ENCODE peak calls at places on chromosomes 13 and 19, in ten cellular contexts. A is PC-3, V is fibroblast of villous mesenchyme, J is PC-9, B is body of pancreas, P is cardiac muscle cell, K is fibroblast of lung, N is AG04449, O is pancreas, X is ascending aorta. S is an unnamed sample.

GRCh38 chr13:44317752-44318550 is 55.7 kb upstream of the SERP2 start:
- DNase-seq in A (peak; percentile 31), V (no peak), J (no peak), B (no peak), P (no peak), K (peak; percentile 67), N (no peak), O (no peak), X (no peak), S (peak; percentile 36)

GRCh38 chr19:4098493-4098892 is 25.4 kb downstream of the MAP2K2 start:
- DNase-seq in A (no peak), V (no peak), J (no peak), B (no peak), P (no peak), K (no peak), N (no peak), O (peak; percentile 24), X (no peak), S (no peak)

GRCh38 chr13:106490887-106491321 is 44.6 kb downstream of the EFNB2 start:
- DNase-seq in A (no peak), V (no peak), J (no peak), B (no peak), P (no peak), K (no peak), N (no peak), O (no peak), X (no peak), S (no peak)

GRCh38 chr13:112572408-112572807 is 15.5 kb downstream of the TUBGCP3 start:
- DNase-seq in A (no peak), V (no peak), J (no peak), B (no peak), P (no peak), K (peak; percentile 59), N (no peak), O (no peak), X (no peak), S (no peak)

GRCh38 chr19:17448190-17448967 is at the start of gene TMEM221:
- DNase-seq in A (peak; percentile 54), V (no peak), J (no peak), B (peak; percentile 52), P (peak; percentile 71), K (no peak), N (no peak), O (peak; percentile 68), X (no peak), S (no peak)

GRCh38 chr13:97566907-97567306 is 132.9 kb downstream of the RAP2A start:
- DNase-seq in A (no peak), V (no peak), J (no peak), B (no peak), P (no peak), K (no peak), N (no peak), O (no peak), X (no peak), S (no peak)

GRCh38 chr13:97434417-97435296 is 688 bp downstream of the RAP2A start:
- DNase-seq in A (peak; percentile 15), V (peak; percentile 25), J (peak; percentile 41), B (peak; percentile 43), P (peak; percentile 71), K (no peak), N (no peak), O (peak; percentile 51), X (peak; percentile 9), S (no peak)

GRCh38 chr13:28376604-28377003 is 118.3 kb downstream of the FLT1 start:
- DNase-seq in A (no peak), V (no peak), J (no peak), B (no peak), P (peak; percentile 64), K (no peak), N (no peak), O (no peak), X (no peak), S (no peak)

GRCh38 chr19:45368127-45368526 is 2.2 kb downstream of the ERCC2 start:
- DNase-seq in A (no peak), V (no peak), J (no peak), B (no peak), P (no peak), K (no peak), N (no peak), O (no peak), X (no peak), S (no peak)

GRCh38 chr19:16497042-16497441 is 848 bp downstream of the C19orf44 start:
- DNase-seq in A (peak; percentile 17), V (peak; percentile 63), J (no peak), B (no peak), P (no peak), K (no peak), N (no peak), O (no peak), X (no peak), S (no peak)

GRCh38 chr13:37058801-37059135 is 720 bp downstream of the SUPT20H start:
- DNase-seq in A (no peak), V (no peak), J (no peak), B (no peak), P (peak; percentile 58), K (no peak), N (no peak), O (no peak), X (no peak), S (no peak)

GRCh38 chr13:42696191-42696590 is 85.2 kb upstream of the FAM216B start:
- DNase-seq in A (peak; percentile 80), V (peak; percentile 64), J (peak; percentile 83), B (no peak), P (no peak), K (peak; percentile 12), N (no peak), O (no peak), X (no peak), S (peak; percentile 42)

GRCh38 chr13:33676045-33676699 is 141.8 kb upstream of the RFC3 start:
- DNase-seq in A (peak; percentile 36), V (peak; percentile 35), J (no peak), B (peak; percentile 60), P (no peak), K (peak; percentile 6), N (no peak), O (no peak), X (no peak), S (no peak)

GRCh38 chr19:17686592-17687042 is 1.5 kb downstream of the UNC13A start:
- DNase-seq in A (peak; percentile 39), V (no peak), J (no peak), B (no peak), P (peak; percentile 5), K (no peak), N (no peak), O (no peak), X (no peak), S (no peak)

GRCh38 chr19:56110515-56111448 is 10.3 kb downstream of the ZNF787 start:
- DNase-seq in A (no peak), V (peak; percentile 69), J (peak; percentile 78), B (peak; percentile 59), P (peak; percentile 66), K (peak; percentile 70), N (no peak), O (peak; percentile 70), X (no peak), S (no peak)

DNA sequence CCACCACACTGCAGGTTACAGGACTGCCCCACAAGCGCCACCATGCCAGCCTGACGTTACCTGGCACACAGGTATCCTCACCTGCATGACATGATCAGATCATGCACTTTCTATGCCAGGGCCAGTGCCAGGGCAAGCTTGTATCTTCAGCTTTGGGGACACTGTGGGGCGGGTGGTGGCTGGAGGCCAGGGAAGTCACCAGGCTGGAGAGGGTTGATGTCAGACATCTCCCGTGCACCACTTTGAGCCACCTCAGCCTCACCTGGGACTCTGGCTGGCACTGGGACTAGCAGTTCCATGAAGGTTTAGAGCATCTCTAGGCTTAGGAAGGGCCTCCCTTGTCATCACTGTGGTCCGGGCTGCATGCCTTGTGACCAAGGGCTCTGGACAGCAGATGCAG is 97.2 kb downstream of the WTIP start:
- DNase-seq in A (no peak), V (no peak), J (no peak), B (no peak), P (no peak), K (no peak), N (no peak), O (no peak), X (no peak), S (no peak)
- H3K4me3 ChIP-seq in A (no peak overlapping the region), V (no peak overlapping the region), J (no peak overlapping the region), B (no peak overlapping the region), P (no peak overlapping the region), K (no peak overlapping the region), N (no peak overlapping the region), O (no peak overlapping the region), X (no peak overlapping the region), S (no peak overlapping the region)

DNA sequence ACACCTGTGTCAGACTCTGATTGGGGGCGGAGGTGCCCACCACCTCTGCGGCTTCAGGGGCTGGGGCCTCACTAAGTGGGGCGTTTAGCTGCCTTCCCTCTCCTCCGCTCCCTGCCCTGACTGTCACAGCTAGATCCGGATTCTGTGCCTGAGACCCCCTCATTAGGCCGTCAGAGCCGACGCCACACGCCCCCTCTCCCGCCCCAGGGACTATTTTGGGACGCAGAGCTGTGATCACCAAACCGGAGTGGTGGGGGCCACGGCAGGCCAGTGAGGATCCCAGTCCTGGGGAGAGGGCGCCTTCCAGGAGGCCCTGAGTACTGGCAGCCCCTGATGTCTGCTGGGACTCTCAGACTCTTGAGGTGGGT is 762 bp downstream of the KANK3 start:
- DNase-seq in A (no peak), V (no peak), J (no peak), B (no peak), P (no peak), K (no peak), N (no peak), O (no peak), X (no peak), S (no peak)
- H3K4me3 ChIP-seq in A (no peak overlapping the region), V (peak overlapping the region; percentile 68), J (no peak overlapping the region), B (no peak overlapping the region), P (no peak overlapping the region), K (no peak overlapping the region), N (no peak overlapping the region), O (no peak overlapping the region), X (peak overlapping the region; percentile 57), S (no peak overlapping the region)

GRCh38 chr13:110705356-110705825 is 525 bp downstream of the CARS2 start:
- DNase-seq in A (no peak), V (no peak), J (no peak), B (no peak), P (no peak), K (peak; percentile 5), N (no peak), O (no peak), X (no peak), S (no peak)
- H3K4me3 ChIP-seq in A (peak overlapping the region; percentile 80), V (peak overlapping the region; percentile 75), J (peak overlapping the region; percentile 82), B (peak overlapping the region; percentile 40), P (peak overlapping the region; percentile 71), K (peak overlapping the region; percentile 57), N (peak overlapping the region; percentile 77), O (peak overlapping the region; percentile 88), X (peak overlapping the region; percentile 69), S (peak overlapping the region; percentile 73)

GRCh38 chr19:48029431-48029830 is 14.4 kb downstream of the CABP5 start:
- DNase-seq in A (no peak), V (no peak), J (no peak), B (no peak), P (no peak), K (no peak), N (no peak), O (no peak), X (no peak), S (no peak)

GRCh38 chr19:48025480-48025879 is 18.4 kb downstream of the CABP5 start:
- DNase-seq in A (no peak), V (no peak), J (no peak), B (no peak), P (no peak), K (no peak), N (no peak), O (no peak), X (no peak), S (no peak)

GRCh38 chr19:48033604-48034003 is 10.3 kb downstream of the CABP5 start:
- DNase-seq in A (no peak), V (no peak), J (no peak), B (no peak), P (no peak), K (no peak), N (no peak), O (no peak), X (no peak), S (no peak)

GRCh38 chr19:48030073-48030472 is 13.8 kb downstream of the CABP5 start:
- DNase-seq in A (no peak), V (no peak), J (no peak), B (no peak), P (no peak), K (no peak), N (no peak), O (no peak), X (no peak), S (no peak)
- H3K4me3 ChIP-seq in A (no peak overlapping the region), V (no peak overlapping the region), J (no peak overlapping the region), B (no peak overlapping the region), P (no peak overlapping the region), K (no peak overlapping the region), N (no peak overlapping the region), O (no peak overlapping the region), X (no peak overlapping the region), S (no peak overlapping the region)

S was measured in skeletal muscle cell.